ENCODE peak calls at places on chromosomes 1 and 21, in four cellular contexts. One of them, this sample, is unnamed.

GRCh38 chr1:181674617-181675016 is 191.3 kb downstream of the CACNA1E start:
- DNase-seq in tibial artery: no peak
- DNase-seq in mammary epithelial cell: no peak
- DNase-seq in cardiac muscle cell: no peak
- DNase-seq in this sample: no peak

GRCh38 chr1:7383671-7384070 is 387.4 kb upstream of the VAMP3 start:
- DNase-seq in tibial artery: peak; percentile 27
- DNase-seq in mammary epithelial cell: no peak
- DNase-seq in cardiac muscle cell: no peak
- DNase-seq in this sample: no peak

GRCh38 chr1:21302747-21303715 is 12.8 kb upstream of the ECE1 start:
- DNase-seq in tibial artery: no peak
- DNase-seq in mammary epithelial cell: peak; percentile 76
- DNase-seq in cardiac muscle cell: peak; percentile 83
- DNase-seq in this sample: peak; percentile 84

GRCh38 chr1:222370911-222371717 is 176.8 kb downstream of the HHIPL2 start:
- DNase-seq in tibial artery: no peak
- DNase-seq in mammary epithelial cell: peak; percentile 85
- DNase-seq in cardiac muscle cell: peak; percentile 52
- DNase-seq in this sample: no peak

GRCh38 chr1:145999321-146000024 is 3.1 kb upstream of the TXNIP start:
- DNase-seq in tibial artery: peak; percentile 78
- DNase-seq in mammary epithelial cell: no peak
- DNase-seq in cardiac muscle cell: peak; percentile 49
- DNase-seq in this sample: peak; percentile 65

GRCh38 chr1:179318501-179318900 is 24.9 kb downstream of the SOAT1 start:
- DNase-seq in tibial artery: no peak
- DNase-seq in mammary epithelial cell: no peak
- DNase-seq in cardiac muscle cell: no peak
- DNase-seq in this sample: no peak

GRCh38 chr1:203629509-203630082 is 3.0 kb downstream of the ATP2B4 start:
- DNase-seq in tibial artery: peak; percentile 85
- DNase-seq in mammary epithelial cell: no peak
- DNase-seq in cardiac muscle cell: peak; percentile 69
- DNase-seq in this sample: peak; percentile 79

GRCh38 chr1:119646521-119647227 is 1.4 kb downstream of the ZNF697 start:
- DNase-seq in tibial artery: no peak
- DNase-seq in mammary epithelial cell: peak; percentile 75
- DNase-seq in cardiac muscle cell: peak; percentile 63
- DNase-seq in this sample: no peak

GRCh38 chr21:28283652-28284490 is 708.8 kb downstream of the LTN1 start:
- DNase-seq in tibial artery: no peak
- DNase-seq in mammary epithelial cell: no peak
- DNase-seq in cardiac muscle cell: peak; percentile 98
- DNase-seq in this sample: no peak

GRCh38 chr1:224259986-224260385 is 70.0 kb downstream of the NVL start:
- DNase-seq in tibial artery: no peak
- DNase-seq in mammary epithelial cell: no peak
- DNase-seq in cardiac muscle cell: peak; percentile 13
- DNase-seq in this sample: no peak

GRCh38 chr1:19448491-19449439 is 36.6 kb downstream of the CAPZB start:
- DNase-seq in tibial artery: peak; percentile 82
- DNase-seq in mammary epithelial cell: peak; percentile 84
- DNase-seq in cardiac muscle cell: peak; percentile 89
- DNase-seq in this sample: peak; percentile 51

GRCh38 chr1:53982034-53982761 is 35.8 kb downstream of the LDLRAD1 start:
- DNase-seq in tibial artery: no peak
- DNase-seq in mammary epithelial cell: peak; percentile 14
- DNase-seq in cardiac muscle cell: peak; percentile 66
- DNase-seq in this sample: peak; percentile 17

GRCh38 chr1:41613646-41614592 is 129.4 kb upstream of the EDN2 start:
- DNase-seq in tibial artery: no peak
- DNase-seq in mammary epithelial cell: peak; percentile 77
- DNase-seq in cardiac muscle cell: peak; percentile 81
- DNase-seq in this sample: no peak

GRCh38 chr1:23422313-23422877 is 2.2 kb downstream of the TCEA3 start:
- DNase-seq in tibial artery: peak; percentile 87
- DNase-seq in mammary epithelial cell: peak; percentile 31
- DNase-seq in cardiac muscle cell: peak; percentile 88
- DNase-seq in this sample: peak; percentile 89

GRCh38 chr1:153573351-153573750 is 7.7 kb upstream of the S100A2 start:
- DNase-seq in tibial artery: peak; percentile 28
- DNase-seq in mammary epithelial cell: no peak
- DNase-seq in cardiac muscle cell: peak; percentile 35
- DNase-seq in this sample: no peak

GRCh38 chr1:243912347-243912746 is 62.3 kb upstream of the AKT3 start:
- DNase-seq in tibial artery: no peak
- DNase-seq in mammary epithelial cell: no peak
- DNase-seq in cardiac muscle cell: no peak
- DNase-seq in this sample: no peak

GRCh38 chr1:205332015-205332791 is 10.7 kb upstream of the NUAK2 start:
- DNase-seq in tibial artery: no peak
- DNase-seq in mammary epithelial cell: no peak
- DNase-seq in cardiac muscle cell: no peak
- DNase-seq in this sample: no peak

DNA sequence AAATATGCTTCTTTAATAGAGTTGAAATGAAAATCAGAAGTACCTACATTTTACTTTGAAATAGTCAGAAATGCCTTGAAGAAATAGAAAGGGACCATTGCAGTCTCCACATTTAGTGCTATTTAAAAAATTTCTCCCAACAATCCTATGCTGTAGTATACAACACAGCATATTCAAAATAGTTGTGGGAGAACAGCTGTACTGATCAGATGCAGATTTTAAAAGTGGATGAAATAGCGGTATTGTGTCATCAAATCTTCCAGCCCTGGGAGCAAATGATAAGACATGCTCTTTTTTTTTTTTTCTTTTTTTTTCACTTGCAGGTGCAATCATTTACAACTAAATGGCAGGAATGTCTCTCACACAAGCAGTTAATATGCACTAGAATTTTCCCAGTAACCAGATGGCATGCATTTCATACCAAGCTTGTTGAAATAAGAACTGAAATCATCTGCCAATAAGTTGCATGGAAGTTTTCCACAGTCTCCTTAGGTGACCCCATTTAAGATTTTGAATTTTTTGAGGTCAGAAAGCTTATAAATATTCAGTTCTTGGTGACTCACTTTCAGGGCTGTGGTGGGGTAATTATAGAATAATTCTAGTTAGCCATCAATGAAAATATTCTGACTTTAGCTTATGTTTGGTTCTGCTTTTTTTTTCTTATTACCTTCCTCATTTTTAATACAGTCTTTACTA is 623.9 kb upstream of the NR5A2 start:
- DNase-seq in tibial artery: no peak
- DNase-seq in mammary epithelial cell: no peak
- DNase-seq in cardiac muscle cell: peak; percentile 12
- DNase-seq in this sample: no peak
- H3K4me1 ChIP-seq in tibial artery: peaks cover 5% of the 10 kb centered on the region
- H3K4me1 ChIP-seq in mammary epithelial cell: no peaks in the 10 kb centered on the region
- H3K4me1 ChIP-seq in cardiac muscle cell: no peaks in the 10 kb centered on the region
- H3K4me1 ChIP-seq in this sample: no peaks in the 10 kb centered on the region

DNA sequence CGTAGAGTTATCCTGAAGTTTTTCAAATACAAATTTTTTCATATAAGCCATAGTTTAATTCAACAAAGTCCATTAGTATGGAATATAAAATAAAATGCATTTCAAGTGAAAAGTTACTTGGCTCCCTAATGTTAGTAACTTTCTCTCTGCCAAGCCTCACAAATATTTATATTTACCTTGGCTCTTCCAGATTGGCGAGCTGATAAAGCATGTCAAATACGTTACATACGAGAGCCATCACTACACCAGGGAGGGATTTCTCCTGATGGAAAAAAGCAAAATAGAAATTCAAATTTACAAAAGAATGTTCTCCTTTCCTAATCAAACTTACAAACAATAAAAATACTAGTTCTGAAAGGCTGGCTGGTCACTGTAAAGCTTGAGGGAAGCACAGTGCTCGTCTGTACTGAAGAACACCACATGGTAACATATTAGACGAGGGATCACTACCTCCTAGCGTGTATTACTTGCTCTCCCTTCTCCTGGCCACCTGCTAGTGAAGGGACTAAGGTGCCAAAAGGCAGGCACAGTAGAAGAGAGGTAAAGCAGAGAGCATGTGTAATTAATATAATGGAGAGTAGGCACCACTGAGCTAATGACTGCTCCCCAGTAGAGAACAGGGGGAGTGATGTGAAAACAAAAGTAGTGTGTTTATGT is 80.9 kb downstream of the USP24 start:
- DNase-seq in tibial artery: no peak
- DNase-seq in mammary epithelial cell: no peak
- DNase-seq in cardiac muscle cell: no peak
- DNase-seq in this sample: no peak
- H3K4me1 ChIP-seq in tibial artery: peaks cover 4% of the 10 kb centered on the region
- H3K4me1 ChIP-seq in mammary epithelial cell: no peaks in the 10 kb centered on the region
- H3K4me1 ChIP-seq in cardiac muscle cell: no peaks in the 10 kb centered on the region
- H3K4me1 ChIP-seq in this sample: no peaks in the 10 kb centered on the region

DNA sequence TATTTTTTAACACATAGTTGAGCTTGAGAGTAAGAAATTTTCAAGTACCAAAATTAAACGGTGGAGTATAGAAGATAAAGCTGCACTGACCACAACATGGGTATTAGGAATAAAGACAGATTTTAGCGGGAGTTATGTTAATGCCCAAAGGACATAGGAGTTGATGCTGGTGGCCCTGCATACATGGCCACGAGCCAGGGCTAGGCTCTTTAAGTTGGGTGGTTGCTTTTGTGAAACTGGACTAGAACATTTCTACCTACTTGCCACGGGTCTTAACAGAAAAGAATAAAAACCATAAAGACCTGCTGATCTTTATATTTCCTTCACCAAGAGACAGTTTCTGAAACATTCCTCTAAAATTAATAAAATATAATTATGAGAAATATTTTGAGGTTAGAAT is 14.9 kb downstream of the EDEM3 start:
- DNase-seq in tibial artery: no peak
- DNase-seq in mammary epithelial cell: no peak
- DNase-seq in cardiac muscle cell: no peak
- DNase-seq in this sample: no peak
- H3K4me1 ChIP-seq in tibial artery: no peaks in the 10 kb centered on the region
- H3K4me1 ChIP-seq in mammary epithelial cell: peaks cover 3% of the 10 kb centered on the region
- H3K4me1 ChIP-seq in cardiac muscle cell: no peaks in the 10 kb centered on the region
- H3K4me1 ChIP-seq in this sample: peaks cover 5% of the 10 kb centered on the region

DNA sequence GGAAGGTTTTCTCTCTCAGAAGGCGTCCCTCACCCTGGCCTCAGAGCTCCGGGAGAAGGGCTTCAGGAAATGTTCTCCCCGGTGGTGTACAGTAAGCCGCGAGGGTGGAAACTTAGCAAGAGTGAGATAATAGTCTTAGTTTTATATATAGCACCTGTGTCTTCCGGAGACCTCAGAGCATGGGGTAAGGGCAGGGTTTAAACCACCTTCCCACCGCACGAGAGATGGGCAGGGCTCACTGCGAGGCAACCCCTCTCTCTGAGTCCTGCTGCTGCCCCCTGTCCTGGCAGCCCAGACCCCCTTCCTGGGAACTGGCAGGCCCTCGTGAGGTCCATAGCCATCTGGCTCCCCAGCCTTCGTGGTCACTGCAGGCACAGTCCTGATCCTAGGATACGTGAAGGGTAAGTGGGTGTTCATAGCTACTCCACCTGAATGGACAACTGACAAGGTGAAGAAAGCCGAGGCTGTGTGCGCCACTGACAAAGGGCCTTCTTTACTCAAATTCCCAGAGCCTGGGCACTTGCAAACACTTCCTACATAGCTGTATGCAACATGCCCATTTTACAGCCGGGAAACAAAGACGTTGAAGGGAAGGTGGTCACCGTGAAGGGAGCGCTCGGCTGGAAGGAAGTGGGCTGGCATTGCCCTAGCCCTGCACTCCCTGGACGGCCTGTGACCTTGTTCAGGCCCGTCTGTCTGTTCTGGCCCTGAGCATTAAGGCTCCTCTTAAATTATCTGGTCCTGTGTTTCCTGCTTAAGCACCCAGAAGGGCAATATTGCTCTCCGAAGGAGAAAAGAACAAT is 26.9 kb downstream of the ITPKB start:
- DNase-seq in tibial artery: no peak
- DNase-seq in mammary epithelial cell: no peak
- DNase-seq in cardiac muscle cell: no peak
- DNase-seq in this sample: no peak
- H3K4me1 ChIP-seq in tibial artery: peaks cover 5% of the 10 kb centered on the region
- H3K4me1 ChIP-seq in mammary epithelial cell: peaks cover 33% of the 10 kb centered on the region
- H3K4me1 ChIP-seq in cardiac muscle cell: no peaks in the 10 kb centered on the region
- H3K4me1 ChIP-seq in this sample: peaks cover 38% of the 10 kb centered on the region

GRCh38 chr1:226716577-226716976 is 22.5 kb downstream of the ITPKB start:
- DNase-seq in tibial artery: no peak
- DNase-seq in mammary epithelial cell: no peak
- DNase-seq in cardiac muscle cell: no peak
- DNase-seq in this sample: no peak
- H3K4me1 ChIP-seq in tibial artery: no peaks in the 10 kb centered on the region
- H3K4me1 ChIP-seq in mammary epithelial cell: peaks cover 5% of the 10 kb centered on the region
- H3K4me1 ChIP-seq in cardiac muscle cell: no peaks in the 10 kb centered on the region
- H3K4me1 ChIP-seq in this sample: peaks cover 10% of the 10 kb centered on the region

GRCh38 chr1:200454425-200454824 is 44.6 kb upstream of the ZNF281 start:
- DNase-seq in tibial artery: no peak
- DNase-seq in mammary epithelial cell: no peak
- DNase-seq in cardiac muscle cell: no peak
- DNase-seq in this sample: no peak
- H3K4me1 ChIP-seq in tibial artery: no peaks in the 10 kb centered on the region
- H3K4me1 ChIP-seq in mammary epithelial cell: no peaks in the 10 kb centered on the region
- H3K4me1 ChIP-seq in cardiac muscle cell: no peaks in the 10 kb centered on the region
- H3K4me1 ChIP-seq in this sample: no peaks in the 10 kb centered on the region

DNA sequence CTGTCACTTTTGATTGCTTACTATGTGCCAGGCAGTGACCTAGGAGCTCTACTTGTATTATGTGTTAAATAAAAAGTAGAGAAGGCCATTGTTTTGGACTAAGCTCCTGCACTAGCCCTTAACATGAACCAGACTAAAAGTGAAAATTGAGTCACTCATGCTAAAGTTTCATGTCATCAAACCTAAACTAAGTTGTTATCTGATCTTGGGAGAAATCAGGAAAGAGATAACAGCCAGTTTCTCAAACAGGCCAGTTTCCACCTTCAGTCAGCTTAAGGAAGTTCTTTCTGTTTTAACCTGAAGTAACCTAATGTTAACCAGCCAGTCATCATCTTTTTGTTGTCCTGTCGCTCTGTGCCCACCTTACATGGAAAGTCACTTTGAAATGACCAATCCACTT is 102.1 kb upstream of the MARK1 start:
- DNase-seq in tibial artery: no peak
- DNase-seq in mammary epithelial cell: no peak
- DNase-seq in cardiac muscle cell: no peak
- DNase-seq in this sample: no peak
- H3K4me1 ChIP-seq in tibial artery: no peaks in the 10 kb centered on the region
- H3K4me1 ChIP-seq in mammary epithelial cell: peaks cover 8% of the 10 kb centered on the region
- H3K4me1 ChIP-seq in cardiac muscle cell: no peaks in the 10 kb centered on the region
- H3K4me1 ChIP-seq in this sample: no peaks in the 10 kb centered on the region

DNA sequence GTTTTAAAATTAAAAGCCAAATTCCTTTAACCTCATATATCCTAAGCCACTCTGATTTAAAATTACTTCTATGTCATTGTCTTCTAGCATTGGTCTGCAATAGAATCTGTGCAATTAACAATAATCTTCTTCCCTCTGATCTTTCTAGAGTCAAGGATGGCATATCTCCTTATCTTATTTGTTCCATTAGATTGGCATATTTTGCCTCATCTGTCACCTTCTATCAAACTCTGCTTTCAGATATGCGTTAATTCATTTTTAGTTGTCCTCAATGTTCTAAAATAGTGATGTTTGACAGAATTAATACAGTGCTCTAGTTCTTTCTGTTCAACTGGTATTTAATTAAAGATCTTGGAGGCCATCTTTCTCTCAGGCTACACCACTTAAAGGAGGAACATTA is 3.1 kb downstream of the NRIP1 start:
- DNase-seq in tibial artery: no peak
- DNase-seq in mammary epithelial cell: no peak
- DNase-seq in cardiac muscle cell: no peak
- DNase-seq in this sample: no peak
- H3K4me1 ChIP-seq in tibial artery: peaks cover 23% of the 10 kb centered on the region
- H3K4me1 ChIP-seq in mammary epithelial cell: peaks cover 27% of the 10 kb centered on the region
- H3K4me1 ChIP-seq in cardiac muscle cell: peaks cover 44% of the 10 kb centered on the region
- H3K4me1 ChIP-seq in this sample: peaks cover 7% of the 10 kb centered on the region

This sample was measured in transverse colon.